ENCODE peak calls at places on chromosomes 4 and X, in seven cellular contexts. One of them, this sample, is unnamed.

GRCh38 chrX:18674417-18674787 is 2.5 kb upstream of the RS1 start:
- DNase-seq in H1: no peak
- DNase-seq in endothelial cell of umbilical vein: peak; percentile 4
- DNase-seq in IMR-90: no peak
- DNase-seq in mesenchymal stem cell: peak; percentile 3
- DNase-seq in trophoblast cell: no peak
- DNase-seq in GM23248: no peak
- DNase-seq in this sample: no peak

GRCh38 chrX:44039556-44039955 is 66.4 kb upstream of the NDP start:
- DNase-seq in H1: no peak
- DNase-seq in mesenchymal stem cell: peak; percentile 2
- DNase-seq in endothelial cell of umbilical vein: no peak
- DNase-seq in trophoblast cell: peak; percentile 53
- DNase-seq in GM23248: no peak
- DNase-seq in IMR-90: no peak
- DNase-seq in this sample: no peak

GRCh38 chr4:97215426-97215825 is 927.9 kb downstream of the STPG2 start:
- DNase-seq in IMR-90: no peak
- DNase-seq in endothelial cell of umbilical vein: no peak
- DNase-seq in H1: no peak
- DNase-seq in trophoblast cell: no peak
- DNase-seq in mesenchymal stem cell: no peak
- DNase-seq in GM23248: no peak
- DNase-seq in this sample: no peak

GRCh38 chr4:89511776-89512175 is 204.2 kb upstream of the GPRIN3 start:
- DNase-seq in mesenchymal stem cell: no peak
- DNase-seq in IMR-90: no peak
- DNase-seq in trophoblast cell: no peak
- DNase-seq in H1: no peak
- DNase-seq in GM23248: no peak
- DNase-seq in endothelial cell of umbilical vein: no peak
- DNase-seq in this sample: no peak

GRCh38 chrX:86806786-86807185 is 658.5 kb downstream of the DACH2 start:
- DNase-seq in IMR-90: peak; percentile 3
- DNase-seq in mesenchymal stem cell: peak; percentile 34
- DNase-seq in trophoblast cell: peak; percentile 37
- DNase-seq in endothelial cell of umbilical vein: no peak
- DNase-seq in GM23248: peak; percentile 0
- DNase-seq in H1: no peak
- DNase-seq in this sample: peak; percentile 10

GRCh38 chr4:73021634-73022033 is 47.9 kb downstream of the COX18 start:
- DNase-seq in trophoblast cell: peak; percentile 57
- DNase-seq in GM23248: peak; percentile 68
- DNase-seq in H1: no peak
- DNase-seq in IMR-90: peak; percentile 31
- DNase-seq in mesenchymal stem cell: peak; percentile 19
- DNase-seq in endothelial cell of umbilical vein: peak; percentile 63
- DNase-seq in this sample: peak; percentile 23

GRCh38 chr4:81676552-81676951 is 204.8 kb upstream of the RASGEF1B start:
- DNase-seq in IMR-90: no peak
- DNase-seq in trophoblast cell: no peak
- DNase-seq in mesenchymal stem cell: no peak
- DNase-seq in endothelial cell of umbilical vein: no peak
- DNase-seq in GM23248: no peak
- DNase-seq in H1: no peak
- DNase-seq in this sample: peak; percentile 15

GRCh38 chr4:92035666-92036065 is 268.1 kb upstream of the GRID2 start:
- DNase-seq in endothelial cell of umbilical vein: no peak
- DNase-seq in GM23248: peak; percentile 3
- DNase-seq in trophoblast cell: no peak
- DNase-seq in IMR-90: peak; percentile 14
- DNase-seq in H1: no peak
- DNase-seq in mesenchymal stem cell: no peak
- DNase-seq in this sample: no peak

GRCh38 chrX:54930291-54931049 is 9.8 kb downstream of the TRO start:
- DNase-seq in endothelial cell of umbilical vein: no peak
- DNase-seq in trophoblast cell: no peak
- DNase-seq in GM23248: no peak
- DNase-seq in IMR-90: no peak
- DNase-seq in H1: no peak
- DNase-seq in mesenchymal stem cell: no peak
- DNase-seq in this sample: no peak

GRCh38 chrX:25022499-25023325 is 6.9 kb upstream of the ARX start:
- DNase-seq in H1: no peak
- DNase-seq in mesenchymal stem cell: no peak
- DNase-seq in IMR-90: no peak
- DNase-seq in trophoblast cell: no peak
- DNase-seq in GM23248: no peak
- DNase-seq in endothelial cell of umbilical vein: no peak
- DNase-seq in this sample: no peak

GRCh38 chr4:23930750-23931488 is 41.1 kb upstream of the PPARGC1A start:
- DNase-seq in trophoblast cell: no peak
- DNase-seq in IMR-90: no peak
- DNase-seq in GM23248: peak; percentile 45
- DNase-seq in H1: no peak
- DNase-seq in endothelial cell of umbilical vein: no peak
- DNase-seq in mesenchymal stem cell: peak; percentile 15
- DNase-seq in this sample: peak; percentile 63

GRCh38 chr4:10096201-10096975 is 20.2 kb downstream of the WDR1 start:
- DNase-seq in trophoblast cell: peak; percentile 41
- DNase-seq in H1: no peak
- DNase-seq in mesenchymal stem cell: peak; percentile 95
- DNase-seq in GM23248: peak; percentile 96
- DNase-seq in IMR-90: peak; percentile 94
- DNase-seq in endothelial cell of umbilical vein: peak; percentile 71
- DNase-seq in this sample: peak; percentile 96

GRCh38 chr4:39505581-39505980 is 21.7 kb downstream of the UGDH start:
- DNase-seq in trophoblast cell: peak; percentile 51
- DNase-seq in IMR-90: peak; percentile 15
- DNase-seq in mesenchymal stem cell: no peak
- DNase-seq in endothelial cell of umbilical vein: no peak
- DNase-seq in GM23248: peak; percentile 53
- DNase-seq in H1: no peak
- DNase-seq in this sample: no peak

GRCh38 chrX:39336709-39337294 is 535.5 kb downstream of the MID1IP1 start:
- DNase-seq in trophoblast cell: no peak
- DNase-seq in GM23248: peak; percentile 0
- DNase-seq in IMR-90: no peak
- DNase-seq in endothelial cell of umbilical vein: peak; percentile 36
- DNase-seq in H1: no peak
- DNase-seq in mesenchymal stem cell: peak; percentile 77
- DNase-seq in this sample: peak; percentile 12

GRCh38 chr4:109302366-109303140 is at the start of gene COL25A1:
- DNase-seq in trophoblast cell: peak; percentile 2
- DNase-seq in mesenchymal stem cell: peak; percentile 88
- DNase-seq in GM23248: peak; percentile 53
- DNase-seq in H1: peak; percentile 88
- DNase-seq in endothelial cell of umbilical vein: peak; percentile 60
- DNase-seq in IMR-90: peak; percentile 16
- DNase-seq in this sample: peak; percentile 66

GRCh38 chr4:67584496-67584895 is 26.0 kb downstream of the STAP1 start:
- DNase-seq in endothelial cell of umbilical vein: no peak
- DNase-seq in GM23248: no peak
- DNase-seq in trophoblast cell: no peak
- DNase-seq in IMR-90: no peak
- DNase-seq in H1: no peak
- DNase-seq in mesenchymal stem cell: no peak
- DNase-seq in this sample: no peak

GRCh38 chr4:140876597-140877364 is 120.6 kb upstream of the TBC1D9 start:
- DNase-seq in H1: no peak
- DNase-seq in GM23248: peak; percentile 76
- DNase-seq in IMR-90: peak; percentile 66
- DNase-seq in trophoblast cell: no peak
- DNase-seq in mesenchymal stem cell: no peak
- DNase-seq in endothelial cell of umbilical vein: no peak
- DNase-seq in this sample: peak; percentile 58

GRCh38 chr4:17966312-17966711 is 55.2 kb downstream of the LCORL start:
- DNase-seq in trophoblast cell: no peak
- DNase-seq in GM23248: no peak
- DNase-seq in IMR-90: no peak
- DNase-seq in mesenchymal stem cell: no peak
- DNase-seq in endothelial cell of umbilical vein: no peak
- DNase-seq in H1: no peak
- DNase-seq in this sample: no peak

GRCh38 chr4:159598602-159599001 is 495.7 kb downstream of the RAPGEF2 start:
- DNase-seq in H1: no peak
- DNase-seq in GM23248: no peak
- DNase-seq in trophoblast cell: no peak
- DNase-seq in mesenchymal stem cell: no peak
- DNase-seq in IMR-90: no peak
- DNase-seq in endothelial cell of umbilical vein: no peak
- DNase-seq in this sample: peak; percentile 16

GRCh38 chr4:29309050-29309449 is 1411.1 kb upstream of the PCDH7 start:
- DNase-seq in trophoblast cell: no peak
- DNase-seq in GM23248: peak; percentile 1
- DNase-seq in H1: no peak
- DNase-seq in endothelial cell of umbilical vein: peak; percentile 70
- DNase-seq in IMR-90: peak; percentile 81
- DNase-seq in mesenchymal stem cell: peak; percentile 33
- DNase-seq in this sample: peak; percentile 54

GRCh38 chr4:45621926-45622325 is 501.9 kb downstream of the GABRG1 start:
- DNase-seq in GM23248: peak; percentile 89
- DNase-seq in trophoblast cell: peak; percentile 17
- DNase-seq in IMR-90: no peak
- DNase-seq in endothelial cell of umbilical vein: no peak
- DNase-seq in mesenchymal stem cell: no peak
- DNase-seq in H1: no peak
- DNase-seq in this sample: peak; percentile 38

GRCh38 chrX:154458954-154459829 is 1.1 kb downstream of the PLXNA3 start:
- DNase-seq in mesenchymal stem cell: no peak
- DNase-seq in endothelial cell of umbilical vein: no peak
- DNase-seq in H1: no peak
- DNase-seq in trophoblast cell: no peak
- DNase-seq in GM23248: peak; percentile 66
- DNase-seq in IMR-90: no peak
- DNase-seq in this sample: no peak

GRCh38 chr4:47528651-47529050 is 43.6 kb downstream of the ATP10D start:
- DNase-seq in mesenchymal stem cell: peak; percentile 59
- DNase-seq in H1: no peak
- DNase-seq in trophoblast cell: no peak
- DNase-seq in GM23248: peak; percentile 80
- DNase-seq in IMR-90: peak; percentile 67
- DNase-seq in endothelial cell of umbilical vein: no peak
- DNase-seq in this sample: peak; percentile 93

GRCh38 chrX:7852166-7852565 is 9.2 kb downstream of the VCX start:
- DNase-seq in trophoblast cell: no peak
- DNase-seq in mesenchymal stem cell: no peak
- DNase-seq in H1: no peak
- DNase-seq in IMR-90: no peak
- DNase-seq in GM23248: no peak
- DNase-seq in endothelial cell of umbilical vein: no peak
- DNase-seq in this sample: no peak

GRCh38 chr4:824461-825062 is 1.4 kb downstream of the CPLX1 start:
- DNase-seq in H1: no peak
- DNase-seq in IMR-90: no peak
- DNase-seq in GM23248: no peak
- DNase-seq in trophoblast cell: no peak
- DNase-seq in endothelial cell of umbilical vein: no peak
- DNase-seq in mesenchymal stem cell: peak; percentile 52
- DNase-seq in this sample: no peak

GRCh38 chr4:821631-822030 is 4.3 kb downstream of the CPLX1 start:
- DNase-seq in IMR-90: no peak
- DNase-seq in trophoblast cell: no peak
- DNase-seq in endothelial cell of umbilical vein: no peak
- DNase-seq in GM23248: no peak
- DNase-seq in H1: no peak
- DNase-seq in mesenchymal stem cell: no peak
- DNase-seq in this sample: no peak

GRCh38 chr4:822361-823092 is 3.4 kb downstream of the CPLX1 start:
- DNase-seq in mesenchymal stem cell: no peak
- DNase-seq in GM23248: no peak
- DNase-seq in IMR-90: no peak
- DNase-seq in trophoblast cell: no peak
- DNase-seq in H1: no peak
- DNase-seq in endothelial cell of umbilical vein: no peak
- DNase-seq in this sample: no peak

GRCh38 chr4:823761-824460 is 2.0 kb downstream of the CPLX1 start:
- DNase-seq in trophoblast cell: no peak
- DNase-seq in H1: no peak
- DNase-seq in GM23248: no peak
- DNase-seq in mesenchymal stem cell: no peak
- DNase-seq in IMR-90: no peak
- DNase-seq in endothelial cell of umbilical vein: no peak
- DNase-seq in this sample: no peak

GRCh38 chr4:823093-823760 is 2.7 kb downstream of the CPLX1 start:
- DNase-seq in mesenchymal stem cell: no peak
- DNase-seq in H1: no peak
- DNase-seq in trophoblast cell: peak; percentile 13
- DNase-seq in endothelial cell of umbilical vein: no peak
- DNase-seq in IMR-90: no peak
- DNase-seq in GM23248: no peak
- DNase-seq in this sample: no peak
- H3K27me3 ChIP-seq in mesenchymal stem cell: peaks cover 82% of the 10 kb centered on the region
- H3K27me3 ChIP-seq in H1: peaks cover 62% of the 10 kb centered on the region
- H3K27me3 ChIP-seq in trophoblast cell: peaks cover 41% of the 10 kb centered on the region
- H3K27me3 ChIP-seq in endothelial cell of umbilical vein: peaks cover 29% of the 10 kb centered on the region
- H3K27me3 ChIP-seq in IMR-90: peaks cover 82% of the 10 kb centered on the region
- H3K27me3 ChIP-seq in GM23248: peaks cover 55% of the 10 kb centered on the region
- H3K27me3 ChIP-seq in this sample: peaks cover 41% of the 10 kb centered on the region

GRCh38 chrX:49153467-49153866 is 9.1 kb upstream of the MAGIX start:
- DNase-seq in H1: no peak
- DNase-seq in GM23248: no peak
- DNase-seq in endothelial cell of umbilical vein: no peak
- DNase-seq in IMR-90: no peak
- DNase-seq in trophoblast cell: no peak
- DNase-seq in mesenchymal stem cell: no peak
- DNase-seq in this sample: no peak

DNA sequence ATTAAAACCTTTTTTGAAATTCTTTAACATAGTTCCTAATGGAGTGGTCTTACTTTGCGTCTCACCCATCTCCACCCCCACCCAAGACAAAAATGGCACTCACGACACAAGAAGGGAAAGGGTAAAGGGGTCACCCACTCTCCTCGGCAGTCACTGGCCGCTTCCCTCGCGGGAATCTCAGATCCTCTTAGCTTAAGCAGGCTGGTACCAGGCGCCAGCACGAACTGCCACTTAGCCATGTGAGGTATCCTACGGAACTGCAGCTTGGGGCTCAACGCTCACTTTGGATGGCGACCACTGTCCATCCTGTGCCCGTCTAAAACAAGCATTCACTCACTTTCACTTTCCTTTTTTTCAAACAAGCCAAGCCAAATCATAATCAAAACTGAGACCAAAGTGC is 14.7 kb upstream of the MAGIX start:
- DNase-seq in GM23248: no peak
- DNase-seq in endothelial cell of umbilical vein: no peak
- DNase-seq in IMR-90: no peak
- DNase-seq in trophoblast cell: no peak
- DNase-seq in mesenchymal stem cell: no peak
- DNase-seq in H1: no peak
- DNase-seq in this sample: no peak
- H3K4me2 ChIP-seq in GM23248: no peak overlapping the region
- H3K4me2 ChIP-seq in endothelial cell of umbilical vein: no peak overlapping the region
- H3K4me2 ChIP-seq in IMR-90: no peak overlapping the region
- H3K4me2 ChIP-seq in trophoblast cell: no peak overlapping the region
- H3K4me2 ChIP-seq in mesenchymal stem cell: no peak overlapping the region
- H3K4me2 ChIP-seq in H1: no peak overlapping the region
- H3K4me2 ChIP-seq in this sample: no peak overlapping the region

GRCh38 chrX:53128097-53128749 is 34.3 kb downstream of the KANTR start:
- DNase-seq in mesenchymal stem cell: peak; percentile 3
- DNase-seq in endothelial cell of umbilical vein: no peak
- DNase-seq in IMR-90: peak; percentile 35
- DNase-seq in H1: no peak
- DNase-seq in GM23248: peak; percentile 49
- DNase-seq in trophoblast cell: no peak
- DNase-seq in this sample: peak; percentile 30
- H3K4me3 ChIP-seq in mesenchymal stem cell: no peak overlapping the region
- H3K4me3 ChIP-seq in endothelial cell of umbilical vein: no peak overlapping the region
- H3K4me3 ChIP-seq in IMR-90: no peak overlapping the region
- H3K4me3 ChIP-seq in H1: no peak overlapping the region
- H3K4me3 ChIP-seq in GM23248: no peak overlapping the region
- H3K4me3 ChIP-seq in trophoblast cell: no peak overlapping the region
- H3K4me3 ChIP-seq in this sample: no peak overlapping the region

GRCh38 chr4:4662230-4662629 is 120.4 kb upstream of the STX18 start:
- DNase-seq in trophoblast cell: no peak
- DNase-seq in H1: no peak
- DNase-seq in endothelial cell of umbilical vein: no peak
- DNase-seq in IMR-90: no peak
- DNase-seq in GM23248: no peak
- DNase-seq in mesenchymal stem cell: no peak
- DNase-seq in this sample: no peak
- H3K27me3 ChIP-seq in trophoblast cell: no peaks in the 10 kb centered on the region
- H3K27me3 ChIP-seq in H1: no peaks in the 10 kb centered on the region
- H3K27me3 ChIP-seq in endothelial cell of umbilical vein: no peaks in the 10 kb centered on the region
- H3K27me3 ChIP-seq in IMR-90: no peaks in the 10 kb centered on the region
- H3K27me3 ChIP-seq in GM23248: no peaks in the 10 kb centered on the region
- H3K27me3 ChIP-seq in mesenchymal stem cell: no peaks in the 10 kb centered on the region
- H3K27me3 ChIP-seq in this sample: no peaks in the 10 kb centered on the region

This sample was measured in fibroblast of lung.